ENCODE peak calls at places on chromosomes 16 and 17, in eight cellular contexts. E is NCI-H2081; F is NCI-H1092; L is activated CD4-positive, alpha-beta T cell treated with anti-CD3 and anti-CD28 coated beads, Interleukin-2, amount 50 U/mL, for 4 hours; X is type B pancreatic cell; R is tibial nerve; M is COR-L47; O is NCI-H446 treated with DMSO at 0.1 percent for 48 hours. Q is an unnamed sample.

GRCh38 chr17:75764711-75765421 is at the start of gene GALK1:
- DNase-seq in E (peak), F (peak), L (peak), X (no peak), R (peak), M (peak), O (no peak), Q (no peak)

GRCh38 chr16:80899804-80900592 is 95.6 kb upstream of the CDYL2 start:
- DNase-seq in E (no peak), F (peak), L (no peak), X (no peak), R (peak), M (no peak), O (peak), Q (no peak)

GRCh38 chr17:68697850-68698313 is 96.7 kb upstream of the FAM20A start:
- DNase-seq in E (no peak), F (no peak), L (no peak), X (no peak), R (peak), M (no peak), O (no peak), Q (no peak)

GRCh38 chr17:6455321-6455705 is 11.1 kb downstream of the PIMREG start:
- DNase-seq in E (no peak), F (peak), L (peak), X (no peak), R (no peak), M (no peak), O (no peak), Q (no peak)

GRCh38 chr16:64705443-64705842 is 416.4 kb downstream of the CDH11 start:
- DNase-seq in E (no peak), F (no peak), L (no peak), X (no peak), R (no peak), M (no peak), O (no peak), Q (no peak)

GRCh38 chr17:596287-596686 is 118.4 kb downstream of the VPS53 start:
- DNase-seq in E (no peak), F (no peak), L (no peak), X (no peak), R (no peak), M (no peak), O (no peak), Q (peak)

GRCh38 chr17:16354585-16354984 is 1.3 kb upstream of the CENPV start:
- DNase-seq in E (no peak), F (no peak), L (no peak), X (no peak), R (no peak), M (no peak), O (no peak), Q (no peak)

GRCh38 chr17:63705657-63706056 is 5.7 kb upstream of the LIMD2 start:
- DNase-seq in E (no peak), F (no peak), L (no peak), X (no peak), R (no peak), M (no peak), O (no peak), Q (no peak)

GRCh38 chr16:30997000-30997886 is 12.2 kb downstream of the HSD3B7 start:
- DNase-seq in E (peak), F (no peak), L (peak), X (no peak), R (peak), M (peak), O (no peak), Q (peak)

GRCh38 chr17:81065500-81065899 is 30.5 kb downstream of the BAIAP2 start:
- DNase-seq in E (no peak), F (no peak), L (no peak), X (no peak), R (no peak), M (no peak), O (no peak), Q (no peak)

GRCh38 chr16:20850981-20851380 is 44.7 kb downstream of the REXO5 start:
- DNase-seq in E (no peak), F (no peak), L (no peak), X (no peak), R (no peak), M (no peak), O (no peak), Q (no peak)

GRCh38 chr16:20385844-20386832 is 18.4 kb downstream of the PDILT start:
- DNase-seq in E (peak), F (peak), L (peak), X (peak), R (peak), M (peak), O (no peak), Q (peak)

GRCh38 chr16:4538386-4539235 is at the start of gene CDIP1:
- DNase-seq in E (peak), F (peak), L (peak), X (peak), R (peak), M (peak), O (peak), Q (peak)

GRCh38 chr16:53022374-53022773 is 30.3 kb downstream of the CHD9NB start:
- DNase-seq in E (peak), F (peak), L (no peak), X (no peak), R (no peak), M (peak), O (peak), Q (peak)

GRCh38 chr16:1125471-1125870 is 27.4 kb upstream of the CACNA1H start:
- DNase-seq in E (no peak), F (peak), L (no peak), X (no peak), R (no peak), M (peak), O (no peak), Q (peak)

GRCh38 chr16:4940719-4941118 is 3.8 kb upstream of the PPL start:
- DNase-seq in E (no peak), F (no peak), L (no peak), X (no peak), R (no peak), M (no peak), O (no peak), Q (no peak)

GRCh38 chr17:37131064-37131463 is 182.3 kb downstream of the AATF start:
- DNase-seq in E (no peak), F (no peak), L (no peak), X (no peak), R (no peak), M (no peak), O (no peak), Q (no peak)

GRCh38 chr17:76138234-76138895 is 2.7 kb downstream of the FOXJ1 start:
- DNase-seq in E (peak), F (peak), L (no peak), X (no peak), R (no peak), M (peak), O (no peak), Q (no peak)

GRCh38 chr17:27428781-27429505 is 27.3 kb upstream of the KSR1 start:
- DNase-seq in E (no peak), F (no peak), L (no peak), X (no peak), R (no peak), M (no peak), O (no peak), Q (no peak)

GRCh38 chr17:71460943-71461342 is 659.9 kb upstream of the SOX9 start:
- DNase-seq in E (no peak), F (no peak), L (no peak), X (no peak), R (peak), M (no peak), O (no peak), Q (peak)

GRCh38 chr17:27494192-27495091 is 38.2 kb downstream of the KSR1 start:
- DNase-seq in E (no peak), F (no peak), L (no peak), X (no peak), R (peak), M (no peak), O (no peak), Q (peak)

GRCh38 chr16:20301840-20302239 is 25.5 kb downstream of the GP2 start:
- DNase-seq in E (no peak), F (no peak), L (no peak), X (no peak), R (no peak), M (no peak), O (no peak), Q (no peak)

GRCh38 chr17:17913695-17914332 is 58.4 kb downstream of the TOM1L2 start:
- DNase-seq in E (peak), F (no peak), L (peak), X (no peak), R (peak), M (peak), O (peak), Q (peak)

GRCh38 chr16:84421081-84421937 is 53.0 kb downstream of the ATP2C2 start:
- DNase-seq in E (no peak), F (no peak), L (no peak), X (no peak), R (no peak), M (no peak), O (no peak), Q (no peak)

GRCh38 chr17:50507871-50508572 is at the start of gene MYCBPAP:
- DNase-seq in E (peak), F (peak), L (peak), X (peak), R (peak), M (no peak), O (no peak), Q (no peak)

GRCh38 chr17:55833311-55833710 is 82.5 kb downstream of the PCTP start:
- DNase-seq in E (no peak), F (no peak), L (no peak), X (no peak), R (no peak), M (no peak), O (no peak), Q (no peak)

GRCh38 chr17:35254107-35254802 is 11.4 kb downstream of the SLFN5 start:
- DNase-seq in E (no peak), F (no peak), L (no peak), X (no peak), R (peak), M (no peak), O (no peak), Q (peak)

GRCh38 chr17:28501421-28502284 is 4.5 kb upstream of the FOXN1 start:
- DNase-seq in E (no peak), F (no peak), L (no peak), X (no peak), R (no peak), M (no peak), O (no peak), Q (no peak)

GRCh38 chr16:89039756-89040155 is 53.9 kb upstream of the ACSF3 start:
- DNase-seq in E (no peak), F (no peak), L (no peak), X (no peak), R (no peak), M (no peak), O (no peak), Q (no peak)

GRCh38 chr17:62823111-62823895 is 15.2 kb upstream of the MARCHF10 start:
- DNase-seq in E (no peak), F (no peak), L (no peak), X (no peak), R (no peak), M (no peak), O (no peak), Q (no peak)

GRCh38 chr17:80859004-80859941 is 132.4 kb upstream of the CHMP6 start:
- DNase-seq in E (peak), F (peak), L (no peak), X (no peak), R (peak), M (peak), O (peak), Q (no peak)

GRCh38 chr17:15291674-15292361 is 26.7 kb upstream of the PMP22 start:
- DNase-seq in E (no peak), F (no peak), L (no peak), X (no peak), R (no peak), M (no peak), O (no peak), Q (no peak)

Q was measured in HCT116.